ENCODE peak calls at places on chromosomes 13 and 19, in seven cellular contexts. E, Z, N, F, L, M and Y are unnamed samples.

GRCh38 chr13:31213681-31214289 is 14.0 kb downstream of the B3GLCT start:
- DNase-seq in E (no peak), Z (no peak), N (no peak), F (no peak), L (no peak), M (no peak), Y (no peak)

GRCh38 chr19:47324502-47324901 is 7.5 kb upstream of the C5AR2 start:
- DNase-seq in E (no peak), Z (no peak), N (peak), F (no peak), L (peak), M (no peak), Y (no peak)

GRCh38 chr19:30556230-30556711 is 184.1 kb downstream of the ZNF536 start:
- DNase-seq in E (no peak), Z (no peak), N (no peak), F (no peak), L (no peak), M (no peak), Y (no peak)

GRCh38 chr13:113426591-113426986 is 26.7 kb downstream of the ADPRHL1 start:
- DNase-seq in E (no peak), Z (no peak), N (no peak), F (no peak), L (no peak), M (no peak), Y (no peak)

GRCh38 chr19:54851353-54851752 is 1.1 kb downstream of the KIR3DL2 start:
- DNase-seq in E (no peak), Z (no peak), N (no peak), F (no peak), L (no peak), M (no peak), Y (no peak)

GRCh38 chr19:51272183-51272817 is 21.4 kb downstream of the SIGLECL1 start:
- DNase-seq in E (no peak), Z (no peak), N (no peak), F (no peak), L (no peak), M (no peak), Y (no peak)

GRCh38 chr19:51511353-51511752 is 9.8 kb upstream of the SIGLEC12 start:
- DNase-seq in E (no peak), Z (no peak), N (no peak), F (no peak), L (no peak), M (no peak), Y (no peak)

GRCh38 chr13:114102521-114103288 is 29.7 kb downstream of the RASA3 start:
- DNase-seq in E (no peak), Z (peak), N (no peak), F (no peak), L (no peak), M (peak), Y (no peak)

GRCh38 chr13:110480161-110480560 is 81.4 kb downstream of the RAB20 start:
- DNase-seq in E (no peak), Z (no peak), N (no peak), F (no peak), L (no peak), M (no peak), Y (no peak)

GRCh38 chr13:25249001-25249543 is 38.2 kb downstream of the MTMR6 start:
- DNase-seq in E (no peak), Z (no peak), N (no peak), F (no peak), L (no peak), M (no peak), Y (no peak)

GRCh38 chr19:6210091-6210490 is 69.7 kb downstream of the MLLT1 start:
- DNase-seq in E (no peak), Z (no peak), N (no peak), F (no peak), L (no peak), M (no peak), Y (no peak)

GRCh38 chr13:109479991-109480696 is 306.2 kb downstream of the IRS2 start:
- DNase-seq in E (no peak), Z (no peak), N (no peak), F (peak), L (no peak), M (no peak), Y (no peak)

GRCh38 chr19:44969437-44969836 is 14.3 kb downstream of the CLPTM1 start:
- DNase-seq in E (no peak), Z (no peak), N (no peak), F (no peak), L (no peak), M (no peak), Y (no peak)

GRCh38 chr19:18961767-18962423 is 20.9 kb upstream of the HOMER3 start:
- DNase-seq in E (no peak), Z (no peak), N (no peak), F (no peak), L (no peak), M (no peak), Y (no peak)

GRCh38 chr13:71861769-71862168 is 5.2 kb downstream of the DACH1 start:
- DNase-seq in E (no peak), Z (no peak), N (no peak), F (no peak), L (no peak), M (no peak), Y (no peak)

GRCh38 chr19:13109361-13110098 is 6.9 kb upstream of the LYL1 start:
- DNase-seq in E (no peak), Z (no peak), N (no peak), F (no peak), L (no peak), M (no peak), Y (no peak)

GRCh38 chr13:78596701-78597550 is 6.4 kb downstream of the POU4F1 start:
- DNase-seq in E (no peak), Z (no peak), N (no peak), F (no peak), L (no peak), M (no peak), Y (no peak)

GRCh38 chr19:42010245-42011126 is 16.5 kb upstream of the ATP1A3 start:
- DNase-seq in E (no peak), Z (no peak), N (no peak), F (no peak), L (no peak), M (no peak), Y (no peak)

GRCh38 chr19:47494729-47495128 is 10.7 kb upstream of the KPTN start:
- DNase-seq in E (no peak), Z (peak), N (no peak), F (no peak), L (no peak), M (no peak), Y (no peak)

GRCh38 chr19:18391509-18392075 is 5.6 kb downstream of the GDF15 start:
- DNase-seq in E (no peak), Z (no peak), N (no peak), F (no peak), L (no peak), M (no peak), Y (no peak)

GRCh38 chr13:26128676-26129075 is 76.9 kb upstream of the SHISA2 start:
- DNase-seq in E (no peak), Z (no peak), N (no peak), F (no peak), L (no peak), M (no peak), Y (no peak)

GRCh38 chr19:2624537-2625091 is 77.9 kb downstream of the GNG7 start:
- DNase-seq in E (no peak), Z (no peak), N (no peak), F (no peak), L (no peak), M (no peak), Y (no peak)

GRCh38 chr13:43473437-43473836 is 313.3 kb downstream of the ENOX1 start:
- DNase-seq in E (no peak), Z (no peak), N (no peak), F (no peak), L (no peak), M (no peak), Y (no peak)

GRCh38 chr13:60869225-60869624 is 472.2 kb downstream of the TDRD3 start:
- DNase-seq in E (no peak), Z (no peak), N (no peak), F (no peak), L (no peak), M (no peak), Y (no peak)

GRCh38 chr19:9052894-9053293 is 34.0 kb upstream of the OR1M1 start:
- DNase-seq in E (no peak), Z (no peak), N (no peak), F (no peak), L (no peak), M (no peak), Y (no peak)

GRCh38 chr13:25440081-25440480 is 68.3 kb downstream of the ATP8A2 start:
- DNase-seq in E (no peak), Z (no peak), N (no peak), F (no peak), L (no peak), M (no peak), Y (no peak)

GRCh38 chr19:2355168-2356035 is 4.7 kb upstream of the TMPRSS9 start:
- DNase-seq in E (no peak), Z (no peak), N (no peak), F (peak), L (no peak), M (no peak), Y (no peak)

GRCh38 chr19:29478578-29479565 is 46.9 kb upstream of the VSTM2B start:
- DNase-seq in E (peak), Z (no peak), N (no peak), F (no peak), L (no peak), M (no peak), Y (no peak)

GRCh38 chr13:70634893-70635292 is 526.6 kb upstream of the KLHL1 start:
- DNase-seq in E (no peak), Z (no peak), N (no peak), F (no peak), L (no peak), M (no peak), Y (no peak)

GRCh38 chr13:98216135-98216565 is 39.1 kb upstream of the RNF113B start:
- DNase-seq in E (no peak), Z (no peak), N (no peak), F (peak), L (no peak), M (no peak), Y (no peak)

GRCh38 chr13:28492527-28493367 is 2.2 kb downstream of the FLT1 start:
- DNase-seq in E (no peak), Z (no peak), N (no peak), F (no peak), L (no peak), M (no peak), Y (no peak)

GRCh38 chr13:102233566-102234208 is 168.2 kb downstream of the FGF14 start:
- DNase-seq in E (no peak), Z (no peak), N (no peak), F (no peak), L (no peak), M (no peak), Y (no peak)

GRCh38 chr13:36850790-36851438 is 31.9 kb downstream of the RFXAP start:
- DNase-seq in E (peak), Z (no peak), N (no peak), F (no peak), L (no peak), M (no peak), Y (no peak)
- TF ChIP-seq CTCF in E (no peak), Z (no peak), N (no peak), F (no peak), L (no peak), M (no peak), Y (peak)

GRCh38 chr13:45587897-45588296 is 27.6 kb downstream of the ERICH6B start:
- DNase-seq in E (no peak), Z (no peak), N (no peak), F (no peak), L (no peak), M (no peak), Y (no peak)

GRCh38 chr13:45582533-45583076 is 32.9 kb downstream of the ERICH6B start:
- DNase-seq in E (no peak), Z (no peak), N (no peak), F (no peak), L (no peak), M (no peak), Y (no peak)

GRCh38 chr13:45584816-45585215 is 30.7 kb downstream of the ERICH6B start:
- DNase-seq in E (no peak), Z (no peak), N (no peak), F (no peak), L (no peak), M (no peak), Y (no peak)
- TF ChIP-seq CTCF in E (no peak), Z (no peak), N (no peak), F (no peak), L (no peak), M (no peak), Y (peak)

GRCh38 chr13:23715092-23715761 is 145.0 kb downstream of the TNFRSF19 start:
- DNase-seq in E (no peak), Z (no peak), N (no peak), F (no peak), L (no peak), M (no peak), Y (no peak)
- TF ChIP-seq CTCF in E (no peak), Z (no peak), N (no peak), F (no peak), L (no peak), M (no peak), Y (no peak)

GRCh38 chr19:11025997-11026396 is 63.3 kb upstream of the LDLR start:
- DNase-seq in E (no peak), Z (no peak), N (no peak), F (no peak), L (no peak), M (no peak), Y (no peak)

GRCh38 chr19:11025445-11025844 is 63.8 kb upstream of the LDLR start:
- DNase-seq in E (no peak), Z (no peak), N (no peak), F (no peak), L (no peak), M (no peak), Y (no peak)

GRCh38 chr19:11023635-11024168 is 62.9 kb downstream of the SMARCA4 start:
- DNase-seq in E (no peak), Z (no peak), N (no peak), F (no peak), L (no peak), M (no peak), Y (no peak)

GRCh38 chr19:11024259-11024658 is 63.4 kb downstream of the SMARCA4 start:
- DNase-seq in E (no peak), Z (no peak), N (no peak), F (peak), L (no peak), M (no peak), Y (no peak)

GRCh38 chr19:11025006-11025405 is 64.2 kb downstream of the SMARCA4 start:
- DNase-seq in E (no peak), Z (no peak), N (no peak), F (no peak), L (no peak), M (no peak), Y (no peak)
- TF ChIP-seq CTCF in E (no peak), Z (no peak), N (no peak), F (no peak), L (no peak), M (no peak), Y (no peak)

DNA sequence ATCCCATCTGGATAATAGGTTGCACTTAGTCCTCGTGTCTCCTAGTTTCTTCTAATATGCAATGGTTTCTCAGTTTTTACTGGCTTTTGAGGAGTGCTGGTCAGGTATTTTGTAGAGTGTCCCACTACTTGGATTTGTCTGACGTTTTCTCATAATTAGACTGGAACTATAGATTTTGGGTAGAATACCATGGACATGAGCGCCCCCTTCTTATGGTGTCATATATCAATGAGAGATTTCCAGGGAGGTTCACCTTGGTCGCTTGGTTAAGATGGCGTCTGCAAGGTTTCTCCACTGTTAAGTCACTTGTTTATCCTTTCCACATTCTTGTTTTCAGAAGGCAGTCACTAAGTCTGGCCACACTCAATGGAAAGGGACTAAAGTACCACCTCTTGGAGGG is 6.7 kb downstream of the SOHLH2 start:
- DNase-seq in E (no peak), Z (no peak), N (no peak), F (no peak), L (no peak), M (no peak), Y (no peak)
- TF ChIP-seq CTCF in E (no peak), Z (no peak), N (no peak), F (no peak), L (no peak), M (no peak), Y (no peak)

GRCh38 chr13:40755082-40755755 is 15.8 kb downstream of the MRPS31 start:
- DNase-seq in E (no peak), Z (no peak), N (no peak), F (no peak), L (no peak), M (no peak), Y (no peak)

GRCh38 chr13:40749327-40749726 is 21.7 kb downstream of the MRPS31 start:
- DNase-seq in E (no peak), Z (no peak), N (no peak), F (no peak), L (no peak), M (no peak), Y (no peak)
- TF ChIP-seq CTCF in E (peak), Z (no peak), N (no peak), F (no peak), L (no peak), M (no peak), Y (no peak)

DNA sequence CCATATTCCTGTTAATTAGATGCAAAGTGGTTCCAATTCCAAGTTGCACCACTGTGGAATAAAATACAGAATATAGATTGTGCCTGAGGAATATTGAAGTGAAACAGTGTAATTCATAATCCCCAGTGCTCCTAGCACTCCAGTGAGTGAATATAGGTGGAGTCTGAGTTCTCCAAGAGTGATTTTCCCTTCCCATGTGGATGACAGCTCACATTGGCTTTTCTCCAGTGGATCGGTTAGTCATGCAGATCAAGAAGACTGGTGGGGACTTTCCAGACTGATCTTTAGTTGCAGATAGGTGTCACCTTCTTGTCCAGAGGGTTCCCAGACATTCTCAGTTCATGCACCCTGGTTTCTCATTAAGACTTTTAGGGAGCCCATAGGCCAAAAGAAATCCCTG is 47.8 kb downstream of the SPATA13 start:
- DNase-seq in E (no peak), Z (no peak), N (peak), F (peak), L (no peak), M (no peak), Y (no peak)
- TF ChIP-seq CTCF in E (no peak), Z (no peak), N (no peak), F (no peak), L (no peak), M (no peak), Y (no peak)